ENCODE peak calls at places on chromosome 7, in six cellular contexts. R, M, O, W, Z and E are unnamed samples.

GRCh38 chr7:51324206-51324884 is 7.7 kb upstream of the COBL start:
- DNase-seq in R (no peak), M (no peak), O (no peak), W (no peak), Z (no peak), E (no peak)

GRCh38 chr7:105654994-105655900 is 74.0 kb upstream of the EFCAB10 start:
- DNase-seq in R (peak; percentile 31), M (no peak), O (peak; percentile 83), W (peak; percentile 30), Z (no peak), E (no peak)

GRCh38 chr7:47357863-47358262 is 224.0 kb downstream of the TNS3 start:
- DNase-seq in R (no peak), M (no peak), O (no peak), W (no peak), Z (no peak), E (no peak)

GRCh38 chr7:92873776-92874175 is 37.4 kb upstream of the CDK6 start:
- DNase-seq in R (no peak), M (no peak), O (no peak), W (no peak), Z (no peak), E (no peak)

GRCh38 chr7:44184221-44184873 is 4.9 kb downstream of the GCK start:
- DNase-seq in R (peak; percentile 94), M (no peak), O (no peak), W (no peak), Z (no peak), E (no peak)

GRCh38 chr7:100570954-100571828 is 2.5 kb downstream of the SAP25 start:
- DNase-seq in R (no peak), M (no peak), O (no peak), W (no peak), Z (no peak), E (no peak)

GRCh38 chr7:129514683-129515082 is 12.4 kb downstream of the SMKR1 start:
- DNase-seq in R (no peak), M (no peak), O (no peak), W (no peak), Z (no peak), E (no peak)

GRCh38 chr7:140176271-140176701 is 497 bp downstream of the KDM7A start:
- DNase-seq in R (no peak), M (no peak), O (no peak), W (peak; percentile 35), Z (no peak), E (no peak)

GRCh38 chr7:157494506-157495176 is 157.8 kb downstream of the DNAJB6 start:
- DNase-seq in R (no peak), M (no peak), O (no peak), W (no peak), Z (no peak), E (peak; percentile 70)